ENCODE peak calls at places on chromosomes 4 and X, in four cellular contexts. C, Q, J and P are unnamed samples.

GRCh38 chr4:22338806-22339205 is 177.1 kb downstream of the ADGRA3 start:
- DNase-seq in C (no peak), Q (no peak), J (no peak), P (no peak)

GRCh38 chr4:121145430-121145829 is 18.7 kb downstream of the TNIP3 start:
- DNase-seq in C (no peak), Q (no peak), J (no peak), P (no peak)

GRCh38 chr4:185286571-185286970 is 77.2 kb downstream of the SNX25 start:
- DNase-seq in C (no peak), Q (no peak), J (no peak), P (no peak)

GRCh38 chr4:53716011-53716410 is 124.7 kb upstream of the LNX1 start:
- DNase-seq in C (no peak), Q (no peak), J (no peak), P (no peak)

GRCh38 chrX:124573458-124573857 is 227.1 kb downstream of the SH2D1A start:
- DNase-seq in C (no peak), Q (no peak), J (no peak), P (no peak)

GRCh38 chr4:177638871-177639270 is 196.6 kb upstream of the AGA start:
- DNase-seq in C (no peak), Q (no peak), J (no peak), P (peak)

GRCh38 chrX:139702658-139703057 is 5.3 kb downstream of the MCF2 start:
- DNase-seq in C (no peak), Q (no peak), J (no peak), P (no peak)

GRCh38 chr4:6105311-6105911 is 87.2 kb upstream of the C4orf50 start:
- DNase-seq in C (no peak), Q (no peak), J (no peak), P (peak)

GRCh38 chr4:105128208-105128607 is 18.5 kb upstream of the TET2 start:
- DNase-seq in C (no peak), Q (no peak), J (no peak), P (no peak)

GRCh38 chr4:105116616-105117319 is 29.9 kb upstream of the TET2 start:
- DNase-seq in C (no peak), Q (no peak), J (no peak), P (no peak)

GRCh38 chr4:105127154-105127445 is 19.6 kb upstream of the TET2 start:
- DNase-seq in C (no peak), Q (no peak), J (no peak), P (no peak)

GRCh38 chr4:105126311-105127153 is 20.1 kb upstream of the TET2 start:
- DNase-seq in C (no peak), Q (no peak), J (no peak), P (no peak)

DNA sequence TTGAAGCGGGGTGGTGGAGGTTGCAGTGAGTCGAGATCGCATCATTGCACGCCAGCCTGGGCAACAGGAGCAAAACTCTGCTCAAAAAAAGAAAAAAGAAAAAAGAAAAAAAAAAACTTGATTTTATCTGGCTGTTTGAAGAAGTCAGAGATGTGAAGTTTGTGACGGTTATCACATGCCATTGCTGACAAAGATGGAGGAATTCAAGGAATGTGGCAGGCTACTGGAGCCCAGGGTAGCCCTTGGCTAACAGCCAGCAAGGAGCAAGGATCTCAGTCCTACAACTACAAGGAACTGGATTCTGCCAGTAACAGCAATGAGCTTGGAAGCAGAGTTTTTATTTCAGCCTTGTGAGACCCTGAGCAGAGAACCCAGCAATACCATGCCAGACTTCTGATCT is 24.3 kb upstream of the TET2 start:
- DNase-seq in C (no peak), Q (no peak), J (no peak), P (peak)
- TF ChIP-seq TEAD4 in C (peak), Q (no peak), J (peak), P (peak)

DNA sequence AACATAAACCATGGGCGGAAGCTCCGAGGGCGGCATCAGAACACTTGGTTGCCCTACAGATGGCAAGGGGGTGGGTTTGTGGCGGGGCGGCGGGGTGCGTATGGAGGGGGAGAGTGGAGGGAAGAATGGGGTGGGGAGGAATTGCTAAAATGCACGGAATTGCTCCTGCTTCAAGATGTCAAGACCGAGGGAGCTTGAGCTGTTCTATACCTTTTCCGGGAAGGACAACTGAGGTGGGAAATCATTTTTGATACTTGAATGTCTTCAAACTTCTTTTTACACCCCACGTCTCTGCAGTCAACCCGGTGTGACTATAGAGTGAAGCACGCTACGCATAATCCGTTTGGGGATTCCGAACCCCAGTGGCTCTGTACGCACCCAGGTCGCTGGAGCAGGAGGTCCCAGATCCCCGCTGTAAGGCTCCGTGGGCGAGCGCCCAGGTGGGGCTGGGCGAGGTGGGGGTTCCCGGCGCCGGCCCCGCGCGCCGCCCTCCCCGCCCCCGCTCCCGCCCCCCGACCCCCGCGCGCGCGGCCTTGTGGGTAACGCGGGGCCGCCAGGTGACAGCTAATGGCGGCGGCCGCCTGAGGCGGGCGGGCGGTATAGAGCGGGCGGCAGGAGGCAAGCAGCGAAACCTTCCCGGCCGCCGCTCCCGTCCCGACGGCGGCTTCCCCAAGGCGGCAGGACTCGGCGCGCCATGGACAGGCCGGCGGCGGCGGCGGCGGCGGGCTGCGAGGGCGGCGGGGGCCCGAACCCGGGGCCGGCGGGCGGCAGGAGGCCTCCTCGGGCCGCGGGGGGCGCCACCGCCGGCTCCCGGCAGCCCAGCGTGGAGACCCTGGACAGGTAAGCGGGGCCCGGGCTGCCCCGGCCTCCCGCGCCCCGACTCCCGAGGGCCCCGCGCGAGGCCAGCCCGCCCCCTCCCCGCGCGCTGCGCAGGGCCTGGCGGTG is at the start of gene MTMR1:
- DNase-seq in C (peak), Q (peak), J (no peak), P (no peak)
- TF ChIP-seq TEAD4 in C (no peak), Q (no peak), J (no peak), P (no peak)

GRCh38 chrX:19543020-19543715 is 27.9 kb upstream of the MAP3K15 start:
- DNase-seq in C (no peak), Q (no peak), J (no peak), P (no peak)

GRCh38 chrX:19543951-19544359 is 28.6 kb upstream of the MAP3K15 start:
- DNase-seq in C (no peak), Q (no peak), J (no peak), P (no peak)

GRCh38 chrX:19541931-19542330 is 26.6 kb upstream of the MAP3K15 start:
- DNase-seq in C (no peak), Q (no peak), J (no peak), P (no peak)

GRCh38 chrX:19545651-19546050 is 30.3 kb upstream of the MAP3K15 start:
- DNase-seq in C (no peak), Q (no peak), J (no peak), P (no peak)

DNA sequence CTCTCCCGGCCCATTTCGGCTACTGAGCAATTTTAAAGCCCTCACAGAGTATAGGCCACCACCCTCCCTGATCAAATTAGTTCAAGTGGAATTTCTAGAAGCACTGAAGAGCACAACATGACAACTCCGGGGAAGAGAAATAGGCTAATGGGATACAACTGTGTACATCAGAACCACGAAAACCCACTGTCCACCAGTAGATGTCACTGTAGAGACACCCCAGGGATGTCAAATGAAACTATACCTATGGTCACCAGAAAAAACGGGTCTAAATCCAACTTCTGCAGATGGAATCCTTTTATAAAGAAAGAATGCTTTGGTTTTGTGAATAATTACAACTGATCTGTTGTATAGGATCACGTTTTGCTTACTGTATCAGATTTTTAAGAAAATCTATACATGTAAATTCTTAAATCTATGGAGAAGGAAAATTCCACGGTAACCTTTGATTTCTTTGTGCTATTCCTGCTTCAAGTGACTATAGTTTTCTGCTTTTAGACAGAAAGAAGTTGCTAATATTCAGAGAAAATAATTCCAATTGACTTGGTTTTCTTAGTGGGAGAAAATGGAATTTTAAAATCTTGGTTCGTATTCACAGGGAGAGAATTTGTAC is 29.5 kb upstream of the MAP3K15 start:
- DNase-seq in C (peak), Q (peak), J (no peak), P (peak)
- TF ChIP-seq TEAD4 in C (no peak), Q (no peak), J (no peak), P (no peak)

GRCh38 chrX:63404332-63404731 is 53.2 kb upstream of the SPIN4 start:
- DNase-seq in C (no peak), Q (no peak), J (no peak), P (no peak)
- TF ChIP-seq TEAD4 in C (no peak), Q (no peak), J (no peak), P (no peak)

GRCh38 chr4:183450108-183450507 is 5.7 kb downstream of the CDKN2AIP start:
- DNase-seq in C (no peak), Q (no peak), J (no peak), P (no peak)
- TF ChIP-seq TEAD4 in C (no peak), Q (no peak), J (no peak), P (no peak)

GRCh38 chr4:26140150-26140898 is 180.5 kb upstream of the RBPJ start:
- DNase-seq in C (no peak), Q (peak), J (no peak), P (no peak)
- TF ChIP-seq TEAD4 in C (no peak), Q (no peak), J (no peak), P (no peak)

GRCh38 chr4:151067316-151067715 is 32.1 kb upstream of the RPS3A start:
- DNase-seq in C (no peak), Q (no peak), J (no peak), P (no peak)
- TF ChIP-seq TEAD4 in C (no peak), Q (no peak), J (no peak), P (no peak)

GRCh38 chr4:138367942-138368341 is 125.8 kb upstream of the SLC7A11 start:
- DNase-seq in C (no peak), Q (no peak), J (no peak), P (no peak)
- TF ChIP-seq TEAD4 in C (no peak), Q (no peak), J (no peak), P (no peak)

GRCh38 chrX:150163181-150163930 is 199.8 kb upstream of the MAMLD1 start:
- DNase-seq in C (no peak), Q (no peak), J (no peak), P (no peak)
- TF ChIP-seq TEAD4 in C (no peak), Q (no peak), J (no peak), P (no peak)